ENCODE peak calls at places on chromosomes 12 and 14, in four cellular contexts. One of them, this sample, is unnamed.

GRCh38 chr12:121025442-121026226 is 9.3 kb upstream of the C12orf43 start:
- DNase-seq in ELR: no peak
- DNase-seq in SHP77 treated with DMSO at 0.1 percent for 48 hours: no peak
- DNase-seq in AG20443: peak; percentile 58
- DNase-seq in this sample: no peak

GRCh38 chr14:89276424-89276975 is 140.5 kb downstream of the FOXN3 start:
- DNase-seq in ELR: peak; percentile 20
- DNase-seq in SHP77 treated with DMSO at 0.1 percent for 48 hours: no peak
- DNase-seq in AG20443: no peak
- DNase-seq in this sample: no peak

GRCh38 chr12:20415013-20415412 is 46.7 kb downstream of the PDE3A start:
- DNase-seq in SHP77 treated with DMSO at 0.1 percent for 48 hours: no peak
- DNase-seq in ELR: no peak
- DNase-seq in AG20443: no peak
- DNase-seq in this sample: peak; percentile 66

GRCh38 chr12:111757361-111758119 is 9.2 kb upstream of the ALDH2 start:
- DNase-seq in ELR: peak; percentile 67
- DNase-seq in AG20443: no peak
- DNase-seq in SHP77 treated with DMSO at 0.1 percent for 48 hours: no peak
- DNase-seq in this sample: no peak

GRCh38 chr12:107318804-107319535 is 225.6 kb upstream of the CRY1 start:
- DNase-seq in ELR: peak; percentile 71
- DNase-seq in AG20443: peak; percentile 44
- DNase-seq in SHP77 treated with DMSO at 0.1 percent for 48 hours: no peak
- DNase-seq in this sample: peak; percentile 54

GRCh38 chr12:117587646-117588287 is 226.3 kb upstream of the NOS1 start:
- DNase-seq in AG20443: peak; percentile 72
- DNase-seq in SHP77 treated with DMSO at 0.1 percent for 48 hours: peak; percentile 21
- DNase-seq in ELR: peak; percentile 41
- DNase-seq in this sample: peak; percentile 76

GRCh38 chr12:120711411-120711810 is 1.2 kb downstream of the UNC119B start:
- DNase-seq in AG20443: no peak
- DNase-seq in SHP77 treated with DMSO at 0.1 percent for 48 hours: no peak
- DNase-seq in ELR: no peak
- DNase-seq in this sample: no peak

GRCh38 chr12:4143909-4144308 is 129.7 kb upstream of the CCND2 start:
- DNase-seq in SHP77 treated with DMSO at 0.1 percent for 48 hours: no peak
- DNase-seq in ELR: peak; percentile 28
- DNase-seq in AG20443: no peak
- DNase-seq in this sample: no peak

GRCh38 chr12:103799504-103800251 is 41.4 kb downstream of the NT5DC3 start:
- DNase-seq in SHP77 treated with DMSO at 0.1 percent for 48 hours: peak; percentile 33
- DNase-seq in AG20443: peak; percentile 23
- DNase-seq in ELR: peak; percentile 39
- DNase-seq in this sample: peak; percentile 63

GRCh38 chr14:46580941-46581671 is 70.5 kb downstream of the RPL10L start:
- DNase-seq in SHP77 treated with DMSO at 0.1 percent for 48 hours: peak; percentile 4
- DNase-seq in AG20443: no peak
- DNase-seq in ELR: peak; percentile 45
- DNase-seq in this sample: peak; percentile 18

GRCh38 chr14:53461823-53462222 is 308.7 kb upstream of the DDHD1 start:
- DNase-seq in ELR: no peak
- DNase-seq in AG20443: no peak
- DNase-seq in SHP77 treated with DMSO at 0.1 percent for 48 hours: no peak
- DNase-seq in this sample: no peak

GRCh38 chr12:15477761-15478160 is 155.5 kb downstream of the PTPRO start:
- DNase-seq in SHP77 treated with DMSO at 0.1 percent for 48 hours: no peak
- DNase-seq in ELR: no peak
- DNase-seq in AG20443: no peak
- DNase-seq in this sample: no peak

GRCh38 chr12:48388938-48389337 is 38.2 kb upstream of the ZNF641 start:
- DNase-seq in SHP77 treated with DMSO at 0.1 percent for 48 hours: no peak
- DNase-seq in ELR: peak; percentile 39
- DNase-seq in AG20443: peak; percentile 37
- DNase-seq in this sample: no peak

GRCh38 chr14:68757618-68758081 is 35.2 kb downstream of the ZFP36L1 start:
- DNase-seq in SHP77 treated with DMSO at 0.1 percent for 48 hours: no peak
- DNase-seq in AG20443: peak; percentile 53
- DNase-seq in ELR: no peak
- DNase-seq in this sample: peak; percentile 29

GRCh38 chr14:23186913-23187654 is 3.6 kb upstream of the SLC7A8 start:
- DNase-seq in ELR: peak; percentile 72
- DNase-seq in SHP77 treated with DMSO at 0.1 percent for 48 hours: peak; percentile 46
- DNase-seq in AG20443: peak; percentile 80
- DNase-seq in this sample: peak; percentile 86

GRCh38 chr14:103519043-103519836 is 3.4 kb downstream of the CKB start:
- DNase-seq in AG20443: no peak
- DNase-seq in SHP77 treated with DMSO at 0.1 percent for 48 hours: no peak
- DNase-seq in ELR: no peak
- DNase-seq in this sample: no peak

GRCh38 chr14:38883127-38883526 is 219.9 kb downstream of the SEC23A start:
- DNase-seq in AG20443: no peak
- DNase-seq in ELR: no peak
- DNase-seq in SHP77 treated with DMSO at 0.1 percent for 48 hours: no peak
- DNase-seq in this sample: no peak

GRCh38 chr14:51474854-51475253 is 176.9 kb upstream of the FRMD6 start:
- DNase-seq in SHP77 treated with DMSO at 0.1 percent for 48 hours: no peak
- DNase-seq in ELR: no peak
- DNase-seq in AG20443: no peak
- DNase-seq in this sample: no peak

GRCh38 chr14:54772451-54772881 is 130.2 kb downstream of the GCH1 start:
- DNase-seq in AG20443: peak; percentile 57
- DNase-seq in ELR: peak; percentile 81
- DNase-seq in SHP77 treated with DMSO at 0.1 percent for 48 hours: no peak
- DNase-seq in this sample: peak; percentile 52

GRCh38 chr12:19726122-19726521 is 286.8 kb downstream of the AEBP2 start:
- DNase-seq in AG20443: no peak
- DNase-seq in ELR: no peak
- DNase-seq in SHP77 treated with DMSO at 0.1 percent for 48 hours: no peak
- DNase-seq in this sample: no peak

GRCh38 chr14:69428289-69428998 is 30.0 kb downstream of the SLC39A9 start:
- DNase-seq in AG20443: no peak
- DNase-seq in SHP77 treated with DMSO at 0.1 percent for 48 hours: no peak
- DNase-seq in ELR: no peak
- DNase-seq in this sample: no peak

GRCh38 chr12:106282457-106283097 is 20.0 kb upstream of the TCP11L2 start:
- DNase-seq in SHP77 treated with DMSO at 0.1 percent for 48 hours: no peak
- DNase-seq in AG20443: peak; percentile 68
- DNase-seq in ELR: peak; percentile 76
- DNase-seq in this sample: peak; percentile 69

GRCh38 chr12:71799105-71799504 is 40.5 kb upstream of the TBC1D15 start:
- DNase-seq in SHP77 treated with DMSO at 0.1 percent for 48 hours: no peak
- DNase-seq in AG20443: peak; percentile 52
- DNase-seq in ELR: peak; percentile 72
- DNase-seq in this sample: peak; percentile 84

GRCh38 chr12:131105736-131106356 is 152.1 kb downstream of the ADGRD1 start:
- DNase-seq in SHP77 treated with DMSO at 0.1 percent for 48 hours: no peak
- DNase-seq in AG20443: no peak
- DNase-seq in ELR: no peak
- DNase-seq in this sample: no peak

GRCh38 chr14:104284107-104284592 is 145.8 kb downstream of the KIF26A start:
- DNase-seq in ELR: no peak
- DNase-seq in AG20443: no peak
- DNase-seq in SHP77 treated with DMSO at 0.1 percent for 48 hours: peak; percentile 39
- DNase-seq in this sample: no peak

GRCh38 chr12:48084066-48084465 is 21.8 kb downstream of the SENP1 start:
- DNase-seq in SHP77 treated with DMSO at 0.1 percent for 48 hours: no peak
- DNase-seq in AG20443: no peak
- DNase-seq in ELR: peak; percentile 32
- DNase-seq in this sample: peak; percentile 37